ENCODE peak calls at places on chromosome 15, in nine cellular contexts. N is adrenal gland; G is astrocyte of the spinal cord; Q is cardiac muscle cell; T is hippocampal formation; H is MCF 10A; K is NCI-H1436; A is activated naive CD4-positive, alpha-beta T cell treated with anti-CD3 and anti-CD28 coated beads, Interleukin-2, amount 10 ng/mL, durations not matched to agents 7 days and 5 days; I is fibroblast of the aortic adventitia. L is an unnamed sample.

GRCh38 chr15:58690703-58691102 is 58.8 kb downstream of the ADAM10 start:
- DNase-seq in Q (no peak), N (no peak), K (no peak), I (no peak), G (no peak), H (no peak), T (no peak), A (no peak), L (no peak)

GRCh38 chr15:57635300-57635944 is 43.7 kb downstream of the MYZAP start:
- DNase-seq in T (peak), Q (no peak), H (no peak), K (no peak), G (no peak), N (peak), I (no peak), A (no peak), L (no peak)

GRCh38 chr15:71110800-71111565 is 4.3 kb upstream of the THSD4 start:
- DNase-seq in G (no peak), A (no peak), I (no peak), Q (no peak), H (no peak), T (no peak), K (no peak), N (no peak), L (peak)

GRCh38 chr15:80489030-80489594 is 84.9 kb downstream of the ARNT2 start:
- DNase-seq in Q (no peak), G (peak), K (no peak), N (peak), T (no peak), I (peak), A (no peak), H (peak), L (no peak)

GRCh38 chr15:80199366-80199765 is 46.6 kb downstream of the FAH start:
- DNase-seq in A (no peak), Q (no peak), H (no peak), K (no peak), N (no peak), I (no peak), G (no peak), T (no peak), L (peak)

GRCh38 chr15:62135532-62136134 is 29.5 kb downstream of the C2CD4B start:
- DNase-seq in N (no peak), H (peak), T (no peak), Q (no peak), K (no peak), I (peak), A (no peak), G (peak), L (no peak)

GRCh38 chr15:101498731-101499480 is 9.4 kb upstream of the PCSK6 start:
- DNase-seq in K (no peak), N (no peak), Q (no peak), I (no peak), H (no peak), G (no peak), A (no peak), T (no peak), L (peak)

GRCh38 chr15:75425966-75426500 is 25.5 kb downstream of the SIN3A start:
- DNase-seq in T (no peak), G (no peak), I (no peak), K (no peak), A (no peak), Q (no peak), N (no peak), H (no peak), L (no peak)

GRCh38 chr15:51692154-51692553 is 10.9 kb downstream of the SCG3 start:
- DNase-seq in H (no peak), K (no peak), G (no peak), T (no peak), I (no peak), N (no peak), A (no peak), Q (no peak), L (no peak)

GRCh38 chr15:76203766-76204557 is 107.3 kb downstream of the ETFA start:
- DNase-seq in I (no peak), H (no peak), T (no peak), G (no peak), N (no peak), K (no peak), A (peak), Q (no peak), L (peak)

GRCh38 chr15:79562538-79563298 is 130.6 kb downstream of the MINAR1 start:
- DNase-seq in I (no peak), Q (no peak), G (no peak), H (no peak), N (no peak), A (no peak), T (no peak), K (no peak), L (no peak)

GRCh38 chr15:46089438-46090044 is 454.7 kb downstream of the SQOR start:
- DNase-seq in K (no peak), H (no peak), Q (no peak), N (no peak), T (no peak), A (no peak), G (no peak), I (no peak), L (no peak)

GRCh38 chr15:59622289-59622688 is 10.7 kb downstream of the GCNT3 start:
- DNase-seq in N (peak), A (peak), Q (peak), H (peak), G (peak), I (peak), K (peak), T (no peak), L (peak)

GRCh38 chr15:64456634-64457108 is 3.7 kb upstream of the ZNF609 start:
- DNase-seq in H (no peak), N (peak), K (no peak), Q (no peak), T (no peak), I (peak), G (no peak), A (no peak), L (no peak)

L was measured in islet precursor cell.